ENCODE peak calls at places on chromosomes 7 and 10, in six cellular contexts. F is esophagus muscularis mucosa, I is psoas muscle, M is uterus, P is spleen, O is epithelial cell of esophagus. B is an unnamed sample.
A peak's percentile ranks its signal among the peaks of the same experiment; 100 is the strongest.

GRCh38 chr10:31186225-31187010 is 132.6 kb upstream of the ZEB1 start:
- DNase-seq in F (no peak), I (no peak), M (no peak), P (no peak), O (no peak), B (no peak)

GRCh38 chr10:1578392-1579140 is 158.8 kb downstream of the ADARB2 start:
- DNase-seq in F (no peak), I (no peak), M (no peak), P (no peak), O (no peak), B (peak; percentile 53)

GRCh38 chr7:69108041-69108440 is 490.2 kb upstream of the AUTS2 start:
- DNase-seq in F (no peak), I (no peak), M (no peak), P (no peak), O (no peak), B (peak; percentile 15)

GRCh38 chr10:87660484-87661133 is 931 bp downstream of the PAPSS2 start:
- DNase-seq in F (no peak), I (no peak), M (peak; percentile 27), P (no peak), O (peak; percentile 38), B (no peak)

GRCh38 chr7:142669074-142669654 is 80.1 kb upstream of the PRSS1 start:
- DNase-seq in F (no peak), I (no peak), M (no peak), P (no peak), O (peak; percentile 5), B (no peak)

GRCh38 chr10:9634466-9634865 is 1383.2 kb upstream of the CELF2 start:
- DNase-seq in F (no peak), I (no peak), M (no peak), P (no peak), O (peak; percentile 22), B (no peak)

GRCh38 chr7:130912910-130913720 is 179.1 kb upstream of the KLF14 start:
- DNase-seq in F (no peak), I (peak; percentile 83), M (peak; percentile 67), P (peak; percentile 91), O (peak; percentile 97), B (peak; percentile 92)

GRCh38 chr10:103849880-103850571 is 5.3 kb downstream of the SH3PXD2A start:
- DNase-seq in F (no peak), I (peak; percentile 68), M (no peak), P (no peak), O (peak; percentile 90), B (no peak)

GRCh38 chr7:66167773-66168367 is 37.3 kb upstream of the TPST1 start:
- DNase-seq in F (no peak), I (no peak), M (no peak), P (no peak), O (peak; percentile 81), B (no peak)

GRCh38 chr10:129372168-129372567 is 94.9 kb upstream of the MGMT start:
- DNase-seq in F (peak; percentile 72), I (no peak), M (no peak), P (no peak), O (no peak), B (no peak)

GRCh38 chr10:133356953-133357292 is 896 bp downstream of the FUOM start:
- DNase-seq in F (no peak), I (no peak), M (no peak), P (no peak), O (no peak), B (no peak)

GRCh38 chr10:28120795-28121194 is 121.9 kb upstream of the ODAD2 start:
- DNase-seq in F (no peak), I (no peak), M (no peak), P (no peak), O (no peak), B (no peak)

GRCh38 chr10:60376221-60376620 is 13.5 kb downstream of the ANK3 start:
- DNase-seq in F (no peak), I (no peak), M (no peak), P (no peak), O (no peak), B (no peak)

GRCh38 chr10:30425336-30426075 is 8.5 kb upstream of the MAP3K8 start:
- DNase-seq in F (no peak), I (no peak), M (no peak), P (no peak), O (no peak), B (no peak)

GRCh38 chr10:6239213-6239991 is 36.7 kb downstream of the PFKFB3 start:
- DNase-seq in F (no peak), I (no peak), M (peak; percentile 51), P (no peak), O (peak; percentile 100), B (peak; percentile 62)

GRCh38 chr7:94698275-94698674 is 42.3 kb upstream of the SGCE start:
- DNase-seq in F (no peak), I (no peak), M (no peak), P (no peak), O (peak; percentile 71), B (no peak)

GRCh38 chr10:71429929-71430328 is 33.2 kb downstream of the CDH23 start:
- DNase-seq in F (no peak), I (no peak), M (no peak), P (peak; percentile 40), O (no peak), B (peak; percentile 63)
- TF ChIP-seq CTCF in F (no peak), I (no peak), M (no peak), P (no peak), O (no peak), B (no peak)

DNA sequence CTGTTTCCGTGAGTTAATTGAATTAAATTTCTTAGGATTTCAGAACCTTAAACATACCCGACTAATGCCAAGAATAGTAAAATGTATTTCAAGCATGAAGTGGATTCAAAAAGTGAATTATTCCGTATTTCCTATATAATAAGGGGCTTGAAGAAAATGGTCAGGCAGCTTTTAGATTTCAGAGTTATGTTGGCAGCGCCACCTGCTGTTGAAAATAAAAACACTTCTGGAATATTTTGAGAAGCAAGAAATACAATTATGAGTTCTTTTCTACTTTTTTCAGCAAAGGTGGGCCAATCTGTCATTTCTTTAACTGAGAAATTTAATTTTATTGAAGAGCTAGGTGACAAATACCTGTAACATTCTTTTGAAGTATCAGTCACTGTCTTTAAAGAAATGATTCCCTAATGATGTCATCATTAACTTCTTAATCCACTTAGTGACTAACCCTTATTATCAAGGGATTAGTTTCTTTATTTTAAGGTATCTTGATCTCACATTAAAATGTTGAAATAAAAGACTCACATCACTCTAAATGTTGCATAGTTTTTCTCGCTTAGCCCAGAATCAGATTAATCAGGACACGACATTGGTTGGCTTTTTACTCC is 36.6 kb upstream of the AGR3 start:
- DNase-seq in F (no peak), I (no peak), M (no peak), P (no peak), O (peak; percentile 50), B (no peak)
- TF ChIP-seq CTCF in F (peak; percentile 77), I (peak; percentile 78), M (peak; percentile 58), P (peak; percentile 58), O (peak; percentile 54), B (no peak)

DNA sequence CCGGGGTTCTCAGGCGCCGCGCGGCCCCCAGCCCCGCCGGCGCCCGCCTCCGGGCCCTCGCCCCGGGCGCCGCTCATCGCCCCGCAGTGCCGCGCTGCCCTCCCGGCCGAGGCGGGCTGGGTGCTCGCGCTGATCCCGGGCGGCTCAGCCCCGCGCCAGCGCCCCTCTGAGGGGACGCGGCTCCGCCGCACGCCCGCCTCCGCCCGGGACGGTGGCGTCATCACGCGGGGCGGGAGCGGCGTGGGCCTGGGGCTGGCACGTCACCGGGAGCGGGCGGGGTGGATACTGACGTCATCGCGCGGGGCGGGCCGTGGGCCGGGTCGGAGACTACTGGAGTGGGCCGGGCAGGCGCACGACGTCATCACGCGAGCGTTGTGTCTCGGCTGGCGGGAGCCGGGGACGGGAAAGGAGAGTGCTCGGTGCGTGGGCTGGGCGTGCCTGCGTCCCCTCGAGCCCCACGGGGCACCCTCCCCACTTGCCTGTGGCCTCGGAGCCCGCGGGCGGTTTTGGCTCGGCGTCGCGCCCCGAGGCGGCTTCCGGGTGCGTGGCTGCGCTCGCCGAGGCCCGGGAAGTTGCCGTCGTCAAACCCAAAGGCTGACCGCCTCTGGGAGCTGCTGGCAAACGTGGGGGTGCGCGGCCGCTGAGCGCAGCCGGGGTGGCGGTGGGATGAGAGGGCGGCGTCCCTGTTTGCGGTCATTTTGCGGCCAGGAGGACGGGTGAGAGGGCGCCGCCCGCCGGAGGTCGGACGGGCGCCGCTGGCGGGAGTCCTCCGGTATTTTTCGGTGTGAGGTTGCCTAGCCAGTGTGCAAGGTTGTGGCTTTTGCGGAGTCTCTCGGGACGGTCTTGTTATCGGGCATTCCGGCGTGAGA is at the start of gene ESYT2:
- DNase-seq in F (peak; percentile 99), I (peak; percentile 100), M (peak; percentile 99), P (peak; percentile 100), O (peak; percentile 98), B (peak; percentile 98)
- TF ChIP-seq CTCF in F (no peak), I (peak; percentile 8), M (no peak), P (peak; percentile 37), O (no peak), B (peak; percentile 18)

GRCh38 chr7:35802102-35802466 is 1.2 kb downstream of the SEPTIN7 start:
- DNase-seq in F (no peak), I (no peak), M (no peak), P (no peak), O (no peak), B (no peak)

GRCh38 chr7:35800718-35801391 is at the start of gene SEPTIN7:
- DNase-seq in F (peak; percentile 99), I (peak; percentile 100), M (peak; percentile 99), P (peak; percentile 100), O (peak; percentile 99), B (peak; percentile 100)

GRCh38 chr7:35802649-35803048 is 1.8 kb downstream of the SEPTIN7 start:
- DNase-seq in F (no peak), I (no peak), M (no peak), P (no peak), O (no peak), B (no peak)

GRCh38 chr7:35799846-35800717 is 775 bp upstream of the SEPTIN7 start:
- DNase-seq in F (peak; percentile 97), I (peak; percentile 93), M (peak; percentile 88), P (peak; percentile 96), O (peak; percentile 85), B (peak; percentile 97)

DNA sequence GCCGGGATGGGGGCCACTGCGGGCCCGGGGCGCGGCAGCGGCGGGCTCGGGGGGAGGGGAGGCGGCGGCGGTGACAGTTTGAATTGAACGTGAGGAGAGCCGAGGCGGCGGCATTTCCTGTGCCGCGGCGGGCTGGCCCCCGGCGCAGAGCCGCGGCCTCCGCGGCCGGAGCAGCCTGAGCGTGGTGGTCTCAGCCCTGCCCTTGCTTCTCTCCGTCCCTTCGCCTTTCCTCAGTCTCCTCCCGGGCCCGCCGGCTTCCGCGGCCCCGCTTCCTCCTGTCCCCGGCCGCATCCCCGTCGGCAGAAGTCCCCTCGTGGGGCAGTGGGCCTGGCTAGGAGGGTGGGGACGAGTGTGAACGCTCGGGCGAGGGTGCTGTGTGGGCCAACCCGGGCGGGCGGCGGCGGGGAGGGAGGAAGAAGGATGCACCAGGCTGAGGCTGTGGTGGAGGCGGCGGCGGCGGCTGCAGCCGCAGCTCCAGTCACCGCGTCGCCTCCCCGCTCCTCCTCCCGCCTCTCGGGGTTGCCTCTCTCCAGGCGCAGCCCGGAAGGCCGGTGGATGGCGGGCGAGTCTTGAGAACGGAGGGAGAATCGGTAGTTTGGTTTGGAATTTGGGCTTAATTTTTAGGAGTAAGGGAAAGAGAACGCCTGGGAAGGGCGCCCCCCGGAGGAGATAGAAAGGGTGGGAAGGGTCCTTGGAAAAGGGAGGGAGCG is 690 bp downstream of the SEPTIN7 start:
- DNase-seq in F (peak; percentile 93), I (peak; percentile 85), M (peak; percentile 66), P (peak; percentile 96), O (peak; percentile 81), B (peak; percentile 95)
- TF ChIP-seq CTCF in F (peak; percentile 61), I (peak; percentile 45), M (peak; percentile 55), P (peak; percentile 66), O (peak; percentile 60), B (no peak)